ENCODE peak calls at places on chromosomes 5 and 9, in nine cellular contexts. One of them, this sample, is unnamed.

GRCh38 chr9:133683494-133684460 is 47.6 kb downstream of the DBH start:
- DNase-seq in endothelial cell of umbilical vein: no peak
- DNase-seq in HepG2: no peak
- DNase-seq in GM12878: no peak
- DNase-seq in SK-N-SH: peak
- DNase-seq in H1: no peak
- DNase-seq in A549: no peak
- DNase-seq in HCT116: no peak
- DNase-seq in K562: no peak
- DNase-seq in this sample: no peak

GRCh38 chr9:133236291-133237071 is 27.4 kb upstream of the OBP2B start:
- DNase-seq in GM12878: no peak
- DNase-seq in H1: no peak
- DNase-seq in HepG2: no peak
- DNase-seq in K562: no peak
- DNase-seq in HCT116: no peak
- DNase-seq in SK-N-SH: peak
- DNase-seq in A549: no peak
- DNase-seq in endothelial cell of umbilical vein: no peak
- DNase-seq in this sample: no peak

GRCh38 chr9:136086213-136086881 is 8.7 kb downstream of the NACC2 start:
- DNase-seq in endothelial cell of umbilical vein: no peak
- DNase-seq in K562: peak
- DNase-seq in A549: no peak
- DNase-seq in GM12878: no peak
- DNase-seq in HCT116: no peak
- DNase-seq in HepG2: no peak
- DNase-seq in SK-N-SH: peak
- DNase-seq in H1: no peak
- DNase-seq in this sample: no peak

GRCh38 chr9:103799959-103800358 is 294.1 kb upstream of the SMC2 start:
- DNase-seq in A549: no peak
- DNase-seq in H1: no peak
- DNase-seq in endothelial cell of umbilical vein: no peak
- DNase-seq in HCT116: no peak
- DNase-seq in GM12878: no peak
- DNase-seq in HepG2: no peak
- DNase-seq in SK-N-SH: no peak
- DNase-seq in K562: no peak
- DNase-seq in this sample: no peak

GRCh38 chr9:1939926-1940368 is 75.2 kb upstream of the SMARCA2 start:
- DNase-seq in K562: peak
- DNase-seq in H1: no peak
- DNase-seq in A549: peak
- DNase-seq in HepG2: peak
- DNase-seq in SK-N-SH: peak
- DNase-seq in GM12878: peak
- DNase-seq in HCT116: peak
- DNase-seq in endothelial cell of umbilical vein: peak
- DNase-seq in this sample: peak

GRCh38 chr9:120710110-120710981 is 3.9 kb downstream of the MEGF9 start:
- DNase-seq in endothelial cell of umbilical vein: peak
- DNase-seq in H1: no peak
- DNase-seq in SK-N-SH: peak
- DNase-seq in HepG2: peak
- DNase-seq in A549: peak
- DNase-seq in GM12878: no peak
- DNase-seq in K562: no peak
- DNase-seq in HCT116: peak
- DNase-seq in this sample: peak

GRCh38 chr5:32909207-32909606 is 198.1 kb downstream of the NPR3 start:
- DNase-seq in H1: no peak
- DNase-seq in HepG2: no peak
- DNase-seq in endothelial cell of umbilical vein: no peak
- DNase-seq in GM12878: no peak
- DNase-seq in A549: no peak
- DNase-seq in HCT116: no peak
- DNase-seq in SK-N-SH: no peak
- DNase-seq in K562: no peak
- DNase-seq in this sample: no peak

GRCh38 chr9:70613024-70613768 is 198.7 kb upstream of the KLF9 start:
- DNase-seq in HCT116: no peak
- DNase-seq in A549: no peak
- DNase-seq in GM12878: no peak
- DNase-seq in SK-N-SH: no peak
- DNase-seq in K562: no peak
- DNase-seq in H1: no peak
- DNase-seq in endothelial cell of umbilical vein: no peak
- DNase-seq in HepG2: no peak
- DNase-seq in this sample: no peak

GRCh38 chr9:128166169-128166568 is 6.1 kb downstream of the BBLN start:
- DNase-seq in HCT116: no peak
- DNase-seq in A549: no peak
- DNase-seq in HepG2: no peak
- DNase-seq in K562: no peak
- DNase-seq in endothelial cell of umbilical vein: no peak
- DNase-seq in H1: no peak
- DNase-seq in SK-N-SH: no peak
- DNase-seq in GM12878: no peak
- DNase-seq in this sample: no peak

GRCh38 chr9:74528207-74528606 is 31.1 kb downstream of the RORB start:
- DNase-seq in HCT116: no peak
- DNase-seq in SK-N-SH: no peak
- DNase-seq in endothelial cell of umbilical vein: no peak
- DNase-seq in HepG2: no peak
- DNase-seq in H1: no peak
- DNase-seq in A549: no peak
- DNase-seq in K562: no peak
- DNase-seq in GM12878: no peak
- DNase-seq in this sample: no peak
- TF ChIP-seq MAX in HCT116: no peak
- TF ChIP-seq MAX in SK-N-SH: no peak
- TF ChIP-seq MAX in endothelial cell of umbilical vein: no peak
- TF ChIP-seq MAX in HepG2: no peak
- TF ChIP-seq MAX in H1: no peak
- TF ChIP-seq MAX in A549: no peak
- TF ChIP-seq MAX in K562: no peak
- TF ChIP-seq MAX in GM12878: no peak
- TF ChIP-seq MAX in this sample: no peak

DNA sequence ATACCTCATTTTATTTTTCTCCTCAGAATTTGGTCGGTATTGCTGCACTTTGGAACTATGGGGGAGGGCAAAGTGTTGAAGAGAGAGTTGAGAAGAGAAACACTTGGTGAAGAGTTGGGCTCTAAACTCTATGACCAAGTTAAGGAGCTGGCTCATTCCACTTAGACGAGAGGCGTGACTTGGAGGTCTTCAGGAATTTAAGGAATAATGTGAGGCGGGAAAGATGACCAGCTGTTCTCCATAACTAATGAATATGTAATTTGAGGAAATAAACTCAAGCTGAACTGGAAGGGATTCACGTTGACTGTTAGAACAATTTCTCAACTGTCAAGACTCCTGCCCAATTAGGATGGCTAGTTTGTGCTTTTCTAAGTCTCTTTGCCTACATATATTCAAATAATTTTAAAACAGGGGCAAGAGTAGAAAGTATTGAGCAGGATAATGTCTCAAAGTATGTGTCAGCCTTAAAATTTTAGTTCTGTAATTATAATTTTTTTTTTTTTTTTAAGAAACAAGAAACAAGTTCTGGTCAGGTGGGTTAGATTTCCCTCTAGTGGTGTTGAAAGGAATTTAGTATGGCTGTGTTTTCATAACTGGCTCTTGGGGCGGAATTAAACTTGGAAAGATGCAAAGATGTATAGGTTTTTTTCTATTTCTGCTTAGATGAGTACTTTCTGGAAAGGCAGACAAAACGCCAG is 33.4 kb downstream of the TMEM252 start:
- DNase-seq in K562: no peak
- DNase-seq in HCT116: peak
- DNase-seq in endothelial cell of umbilical vein: peak
- DNase-seq in GM12878: no peak
- DNase-seq in A549: peak
- DNase-seq in H1: no peak
- DNase-seq in SK-N-SH: peak
- DNase-seq in HepG2: no peak
- DNase-seq in this sample: peak
- TF ChIP-seq CTCF in K562: peak
- TF ChIP-seq CTCF in HCT116: peak
- TF ChIP-seq CTCF in endothelial cell of umbilical vein: peak
- TF ChIP-seq CTCF in GM12878: peak
- TF ChIP-seq CTCF in A549: peak
- TF ChIP-seq CTCF in H1: no peak
- TF ChIP-seq CTCF in SK-N-SH: peak
- TF ChIP-seq CTCF in HepG2: peak
- TF ChIP-seq CTCF in this sample: peak

GRCh38 chr5:31569065-31569464 is 37.0 kb downstream of the C5orf22 start:
- DNase-seq in SK-N-SH: no peak
- DNase-seq in endothelial cell of umbilical vein: no peak
- DNase-seq in K562: no peak
- DNase-seq in HepG2: no peak
- DNase-seq in HCT116: no peak
- DNase-seq in GM12878: no peak
- DNase-seq in H1: no peak
- DNase-seq in A549: no peak
- DNase-seq in this sample: no peak

GRCh38 chr5:31574777-31575176 is 42.7 kb downstream of the C5orf22 start:
- DNase-seq in GM12878: no peak
- DNase-seq in HCT116: no peak
- DNase-seq in A549: no peak
- DNase-seq in H1: no peak
- DNase-seq in endothelial cell of umbilical vein: no peak
- DNase-seq in SK-N-SH: no peak
- DNase-seq in K562: no peak
- DNase-seq in HepG2: no peak
- DNase-seq in this sample: no peak

GRCh38 chr5:31573494-31573893 is 41.4 kb downstream of the C5orf22 start:
- DNase-seq in SK-N-SH: no peak
- DNase-seq in HepG2: no peak
- DNase-seq in A549: no peak
- DNase-seq in H1: no peak
- DNase-seq in HCT116: no peak
- DNase-seq in K562: no peak
- DNase-seq in endothelial cell of umbilical vein: no peak
- DNase-seq in GM12878: peak
- DNase-seq in this sample: no peak
- H3K4me3 ChIP-seq in SK-N-SH: no peak
- H3K4me3 ChIP-seq in HepG2: no peak
- H3K4me3 ChIP-seq in A549: no peak
- H3K4me3 ChIP-seq in H1: no peak
- H3K4me3 ChIP-seq in HCT116: no peak
- H3K4me3 ChIP-seq in K562: no peak
- H3K4me3 ChIP-seq in endothelial cell of umbilical vein: no peak
- H3K4me3 ChIP-seq in GM12878: no peak
- H3K4me3 ChIP-seq in this sample: no peak

DNA sequence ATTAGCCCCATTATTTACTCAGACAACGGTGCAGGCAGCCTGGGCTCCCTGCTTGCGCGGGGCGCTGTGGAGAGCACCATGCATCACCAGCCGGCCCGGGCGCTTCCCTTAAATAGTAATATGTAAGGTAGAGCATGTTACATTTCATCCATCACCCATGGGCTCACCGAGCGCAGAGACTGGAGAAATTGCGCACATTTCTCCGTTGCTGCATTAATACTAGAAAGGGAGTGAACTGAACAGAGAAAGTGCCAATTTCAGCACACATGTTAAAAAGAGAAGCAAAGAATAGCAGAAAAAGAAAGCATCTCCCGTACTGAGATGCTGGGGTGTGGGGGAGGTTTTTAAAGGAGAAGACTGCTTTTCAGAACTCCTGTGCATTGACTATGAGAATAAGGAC is 400.3 kb downstream of the ZSWIM6 start:
- DNase-seq in H1: no peak
- DNase-seq in endothelial cell of umbilical vein: no peak
- DNase-seq in GM12878: no peak
- DNase-seq in K562: no peak
- DNase-seq in A549: no peak
- DNase-seq in HepG2: no peak
- DNase-seq in HCT116: no peak
- DNase-seq in SK-N-SH: no peak
- DNase-seq in this sample: no peak
- TF ChIP-seq MAX in H1: no peak
- TF ChIP-seq MAX in endothelial cell of umbilical vein: no peak
- TF ChIP-seq MAX in GM12878: no peak
- TF ChIP-seq MAX in K562: no peak
- TF ChIP-seq MAX in A549: no peak
- TF ChIP-seq MAX in HepG2: no peak
- TF ChIP-seq MAX in HCT116: no peak
- TF ChIP-seq MAX in SK-N-SH: no peak
- TF ChIP-seq MAX in this sample: no peak

GRCh38 chr5:29518176-29518575 is 1675.3 kb upstream of the CDH6 start:
- DNase-seq in SK-N-SH: no peak
- DNase-seq in H1: no peak
- DNase-seq in GM12878: no peak
- DNase-seq in K562: no peak
- DNase-seq in HepG2: no peak
- DNase-seq in A549: no peak
- DNase-seq in HCT116: no peak
- DNase-seq in endothelial cell of umbilical vein: no peak
- DNase-seq in this sample: no peak

DNA sequence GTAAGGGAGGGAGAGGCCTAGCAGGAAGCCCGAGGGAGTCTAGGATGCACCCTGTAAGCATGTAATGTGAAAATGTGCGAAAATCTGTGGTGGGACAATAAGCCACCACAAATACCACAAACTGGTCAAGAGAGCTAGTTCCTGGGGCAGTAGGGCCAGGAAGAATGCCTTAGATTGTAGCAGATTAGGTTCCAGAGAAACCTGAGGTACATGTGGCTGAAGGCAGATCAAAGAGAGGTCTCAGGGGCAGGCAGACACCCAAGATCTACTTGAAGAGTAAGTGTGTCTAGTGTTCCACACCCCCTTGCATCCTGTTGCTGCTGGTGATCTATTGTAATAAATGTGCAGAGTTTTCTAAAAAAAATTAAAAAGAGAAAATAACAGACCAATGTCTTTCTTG is 1677.3 kb upstream of the CDH6 start:
- DNase-seq in A549: no peak
- DNase-seq in K562: no peak
- DNase-seq in HepG2: no peak
- DNase-seq in H1: no peak
- DNase-seq in GM12878: no peak
- DNase-seq in endothelial cell of umbilical vein: no peak
- DNase-seq in SK-N-SH: no peak
- DNase-seq in HCT116: no peak
- DNase-seq in this sample: no peak
- TF ChIP-seq CTCF in A549: no peak
- TF ChIP-seq CTCF in K562: no peak
- TF ChIP-seq CTCF in HepG2: no peak
- TF ChIP-seq CTCF in H1: no peak
- TF ChIP-seq CTCF in GM12878: no peak
- TF ChIP-seq CTCF in endothelial cell of umbilical vein: no peak
- TF ChIP-seq CTCF in SK-N-SH: no peak
- TF ChIP-seq CTCF in HCT116: no peak
- TF ChIP-seq CTCF in this sample: no peak

DNA sequence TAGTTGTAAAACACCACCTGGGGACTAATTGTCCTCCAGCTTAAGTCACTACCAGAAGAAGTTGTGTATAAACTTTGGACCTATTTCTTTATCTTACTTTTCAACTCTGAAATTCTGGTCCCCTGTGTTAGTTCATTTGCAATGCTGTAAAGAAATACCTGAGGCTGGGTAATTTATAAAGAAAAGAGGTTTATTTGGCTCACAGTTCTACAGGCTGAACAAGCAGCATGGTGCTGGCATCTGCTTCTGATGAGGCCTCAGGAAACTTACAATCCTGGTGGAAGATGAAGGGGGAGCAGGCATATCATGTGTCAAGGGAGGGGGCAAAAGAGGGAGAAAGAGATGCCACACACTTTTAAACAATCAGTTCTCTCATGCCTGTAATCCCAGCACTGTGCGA is 41.0 kb upstream of the CPEB4 start:
- DNase-seq in endothelial cell of umbilical vein: no peak
- DNase-seq in SK-N-SH: no peak
- DNase-seq in GM12878: no peak
- DNase-seq in HepG2: no peak
- DNase-seq in HCT116: no peak
- DNase-seq in H1: no peak
- DNase-seq in A549: no peak
- DNase-seq in K562: no peak
- DNase-seq in this sample: no peak
- H3K4me3 ChIP-seq in endothelial cell of umbilical vein: no peak
- H3K4me3 ChIP-seq in SK-N-SH: no peak
- H3K4me3 ChIP-seq in GM12878: no peak
- H3K4me3 ChIP-seq in HepG2: no peak
- H3K4me3 ChIP-seq in HCT116: no peak
- H3K4me3 ChIP-seq in H1: no peak
- H3K4me3 ChIP-seq in A549: no peak
- H3K4me3 ChIP-seq in K562: no peak
- H3K4me3 ChIP-seq in this sample: no peak

This sample was measured in NB4.